ENCODE peak calls at places on chromosomes 4 and X, in four cellular contexts. O is heart right ventricle, W is fibroblast of lung, D is left lung. Y is an unnamed sample.

GRCh38 chr4:1380368-1381151 is 25.7 kb downstream of the NKX1-1 start:
- DNase-seq in O (peak), W (no peak), D (no peak), Y (no peak)

GRCh38 chr4:102585329-102585728 is 84.2 kb downstream of the NFKB1 start:
- DNase-seq in W (no peak), D (no peak), O (no peak), Y (no peak)

GRCh38 chr4:72876946-72877345 is 192.6 kb downstream of the COX18 start:
- DNase-seq in W (no peak), O (no peak), D (no peak), Y (no peak)

GRCh38 chrX:39477438-39478120 is 620.2 kb downstream of the BCOR start:
- DNase-seq in D (no peak), O (peak), W (peak), Y (peak)

GRCh38 chr4:183492791-183493221 is 12.1 kb upstream of the ING2 start:
- DNase-seq in W (no peak), O (no peak), D (no peak), Y (peak)

GRCh38 chr4:151820004-151820403 is 59.2 kb upstream of the GATB start:
- DNase-seq in W (no peak), O (no peak), D (no peak), Y (no peak)

GRCh38 chr4:917466-917865 is 14.7 kb downstream of the GAK start:
- DNase-seq in D (no peak), W (no peak), O (no peak), Y (no peak)

GRCh38 chrX:70172226-70172625 is 5.1 kb upstream of the DGAT2L6 start:
- DNase-seq in W (peak), D (no peak), O (no peak), Y (no peak)

GRCh38 chr4:160117686-160118085 is 1014.8 kb downstream of the RAPGEF2 start:
- DNase-seq in D (no peak), O (no peak), W (no peak), Y (no peak)

GRCh38 chrX:38845426-38845825 is 44.2 kb downstream of the MID1IP1 start:
- DNase-seq in D (no peak), W (no peak), O (no peak), Y (no peak)

GRCh38 chr4:7299051-7299907 is 106.9 kb downstream of the SORCS2 start:
- DNase-seq in O (no peak), D (no peak), W (no peak), Y (no peak)

GRCh38 chr4:173046818-173047217 is 121.8 kb upstream of the GALNT7 start:
- DNase-seq in O (no peak), W (no peak), D (no peak), Y (no peak)

GRCh38 chr4:113708250-113708649 is 53.3 kb downstream of the CAMK2D start:
- DNase-seq in O (no peak), D (no peak), W (peak), Y (peak)

GRCh38 chrX:69142688-69143239 is 22.5 kb downstream of the PJA1 start:
- DNase-seq in D (peak), O (no peak), W (no peak), Y (peak)

GRCh38 chr4:147928400-147928799 is 196.5 kb downstream of the ARHGAP10 start:
- DNase-seq in O (no peak), D (no peak), W (peak), Y (no peak)

GRCh38 chrX:1026263-1027015 is 186.0 kb downstream of the CRLF2 start:
- DNase-seq in W (no peak), D (no peak), O (no peak), Y (no peak)

GRCh38 chr4:1081689-1082040 is 31.7 kb downstream of the RNF212 start:
- DNase-seq in D (no peak), W (peak), O (no peak), Y (peak)

GRCh38 chrX:13440166-13440565 is 120.3 kb upstream of the ATXN3L start:
- DNase-seq in W (peak), D (no peak), O (no peak), Y (no peak)

GRCh38 chr4:13678186-13678924 is 50.8 kb upstream of the BOD1L1 start:
- DNase-seq in O (no peak), D (no peak), W (no peak), Y (no peak)

GRCh38 chr4:78747328-78747946 is 28.7 kb upstream of the BMP2K start:
- DNase-seq in O (no peak), D (no peak), W (peak), Y (peak)

GRCh38 chr4:190121759-190122158 is 51.8 kb upstream of the DUX4 start:
- DNase-seq in O (no peak), D (no peak), W (no peak), Y (no peak)

GRCh38 chrX:72360326-72360725 is 54.6 kb upstream of the CITED1 start:
- DNase-seq in D (no peak), O (no peak), W (no peak), Y (no peak)

GRCh38 chrX:154317391-154318000 is 21.9 kb downstream of the TKTL1 start:
- DNase-seq in O (no peak), D (no peak), W (peak), Y (peak)

GRCh38 chr4:2930821-2931764 is 32.1 kb downstream of the NOP14 start:
- DNase-seq in O (peak), D (peak), W (no peak), Y (no peak)

GRCh38 chr4:174521800-174522182 is 497 bp downstream of the HPGD start:
- DNase-seq in D (no peak), O (no peak), W (no peak), Y (no peak)

GRCh38 chrX:96433409-96434122 is 251.1 kb upstream of the DIAPH2 start:
- DNase-seq in W (no peak), O (no peak), D (no peak), Y (no peak)

GRCh38 chr4:126784966-126785580 is 847.7 kb upstream of the INTU start:
- DNase-seq in O (no peak), W (no peak), D (no peak), Y (no peak)

GRCh38 chr4:23921993-23922392 is 32.1 kb upstream of the PPARGC1A start:
- DNase-seq in D (no peak), O (no peak), W (no peak), Y (no peak)

GRCh38 chr4:176034498-176034897 is 31.1 kb upstream of the WDR17 start:
- DNase-seq in O (no peak), D (no peak), W (peak), Y (peak)

GRCh38 chr4:148007303-148007702 is 275.4 kb downstream of the ARHGAP10 start:
- DNase-seq in D (no peak), W (peak), O (no peak), Y (peak)

GRCh38 chrX:84108589-84108988 is 79.4 kb downstream of the RPS6KA6 start:
- DNase-seq in W (no peak), D (no peak), O (no peak), Y (no peak)

DNA sequence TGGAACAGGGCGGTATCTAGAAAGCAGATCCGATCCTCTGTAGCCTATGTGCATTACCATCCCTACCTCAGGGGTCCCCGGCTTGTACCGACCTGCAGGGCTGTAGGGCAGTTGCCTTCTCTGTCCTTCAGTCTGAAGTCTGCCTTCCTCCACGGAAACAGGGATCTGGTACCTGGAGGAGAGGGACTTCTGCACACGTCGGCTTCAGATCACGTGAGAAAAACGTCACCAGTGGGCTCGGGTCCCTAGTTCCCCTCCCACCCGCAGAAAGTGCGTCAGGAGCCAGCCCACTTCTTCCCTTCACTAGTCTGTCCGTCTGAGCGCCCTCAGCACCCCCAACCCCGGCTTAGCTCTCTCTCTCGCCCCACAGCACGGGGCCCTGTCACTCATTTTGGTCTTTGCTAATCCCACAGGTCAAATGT is at the start of gene TCEAL5:
- DNase-seq in W (no peak), O (no peak), D (no peak), Y (no peak)
- H3K4me3 ChIP-seq in W (no peak), O (no peak), D (no peak), Y (no peak)

GRCh38 chrX:49183701-49184281 is 2.4 kb downstream of the PRICKLE3 start:
- DNase-seq in O (peak), D (no peak), W (no peak), Y (no peak)
- H3K4me3 ChIP-seq in O (no peak), D (peak), W (peak), Y (peak)

DNA sequence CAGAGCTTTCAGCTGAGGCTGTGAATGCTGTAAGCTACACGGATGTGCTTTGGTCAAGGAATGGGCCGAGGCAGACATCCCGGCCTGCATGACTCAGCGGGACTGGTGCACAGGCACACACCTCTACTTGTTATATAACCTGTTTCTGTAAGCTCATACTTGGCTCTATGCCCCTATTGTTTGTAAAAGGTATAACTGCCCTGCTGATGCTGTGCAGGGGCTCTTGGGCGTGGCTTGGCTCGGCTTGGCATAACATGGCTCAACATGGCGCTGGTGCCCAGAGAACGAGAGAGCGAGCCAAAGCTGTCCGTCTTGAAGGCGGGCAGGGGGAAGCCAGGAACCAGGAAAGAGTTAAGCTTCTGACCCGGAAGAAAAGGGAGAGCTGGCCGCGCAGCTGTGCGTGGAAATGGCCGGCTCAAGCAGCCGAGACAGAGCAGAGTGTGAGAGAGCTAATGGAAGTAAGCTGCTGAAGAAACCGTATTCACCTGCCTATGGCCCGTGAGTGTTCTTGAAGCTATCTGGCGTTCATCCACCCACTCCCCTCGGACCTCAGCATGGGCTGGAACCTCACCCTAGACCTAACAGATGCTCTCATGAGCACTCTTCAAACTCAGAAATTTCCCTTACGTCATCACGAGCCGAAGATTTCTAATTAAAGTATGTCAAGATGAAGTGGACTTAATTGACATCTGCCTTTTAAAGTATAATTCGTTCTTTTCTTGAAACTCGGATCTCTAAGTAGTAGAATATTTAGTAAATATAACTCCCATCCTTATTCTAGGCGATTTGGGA is 286.3 kb upstream of the AGA start:
- DNase-seq in D (no peak), W (no peak), O (no peak), Y (no peak)
- H3K4me3 ChIP-seq in D (no peak), W (no peak), O (no peak), Y (no peak)

GRCh38 chr4:36227913-36228312 is 16.4 kb downstream of the ARAP2 start:
- DNase-seq in W (no peak), D (no peak), O (no peak), Y (no peak)

GRCh38 chr4:36222702-36223101 is 21.6 kb downstream of the ARAP2 start:
- DNase-seq in O (no peak), W (peak), D (no peak), Y (no peak)

GRCh38 chr4:36226430-36227227 is 17.7 kb downstream of the ARAP2 start:
- DNase-seq in W (no peak), O (no peak), D (no peak), Y (no peak)

GRCh38 chr4:36220776-36221175 is 23.5 kb downstream of the ARAP2 start:
- DNase-seq in D (no peak), O (no peak), W (no peak), Y (no peak)

GRCh38 chr4:36224969-36225903 is 19.1 kb downstream of the ARAP2 start:
- DNase-seq in O (no peak), D (no peak), W (no peak), Y (no peak)
- H3K4me3 ChIP-seq in O (no peak), D (no peak), W (no peak), Y (no peak)

DNA sequence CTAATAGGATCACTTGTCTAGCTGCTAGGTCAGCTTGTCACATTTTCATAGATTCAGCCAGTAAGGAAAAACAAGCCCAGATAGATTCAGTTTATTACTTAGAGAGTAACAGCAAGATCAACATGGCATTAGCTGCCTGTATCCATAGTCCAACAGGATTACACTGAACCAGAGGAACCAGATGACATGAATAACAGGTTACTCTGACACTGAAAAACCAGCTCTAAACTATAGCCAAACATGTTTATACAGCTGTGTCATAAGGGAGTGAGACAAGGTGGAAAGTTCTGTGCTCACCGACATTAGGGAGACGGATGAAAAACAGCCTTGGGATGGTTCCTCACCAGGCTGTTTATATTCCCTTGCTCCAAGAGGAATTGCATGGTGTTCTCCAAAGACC is 102.9 kb upstream of the EOLA2 start:
- DNase-seq in W (no peak), D (no peak), O (no peak), Y (no peak)
- H3K4me3 ChIP-seq in W (no peak), D (no peak), O (no peak), Y (no peak)

GRCh38 chrX:131951166-131951565 is 71.9 kb upstream of the STK26 start:
- DNase-seq in D (no peak), O (no peak), W (no peak), Y (no peak)

GRCh38 chrX:131942045-131942444 is 81.1 kb upstream of the STK26 start:
- DNase-seq in O (no peak), D (no peak), W (no peak), Y (no peak)

GRCh38 chrX:131944936-131945902 is 77.9 kb upstream of the STK26 start:
- DNase-seq in D (no peak), W (no peak), O (no peak), Y (no peak)
- H3K4me3 ChIP-seq in D (no peak), W (no peak), O (no peak), Y (no peak)

DNA sequence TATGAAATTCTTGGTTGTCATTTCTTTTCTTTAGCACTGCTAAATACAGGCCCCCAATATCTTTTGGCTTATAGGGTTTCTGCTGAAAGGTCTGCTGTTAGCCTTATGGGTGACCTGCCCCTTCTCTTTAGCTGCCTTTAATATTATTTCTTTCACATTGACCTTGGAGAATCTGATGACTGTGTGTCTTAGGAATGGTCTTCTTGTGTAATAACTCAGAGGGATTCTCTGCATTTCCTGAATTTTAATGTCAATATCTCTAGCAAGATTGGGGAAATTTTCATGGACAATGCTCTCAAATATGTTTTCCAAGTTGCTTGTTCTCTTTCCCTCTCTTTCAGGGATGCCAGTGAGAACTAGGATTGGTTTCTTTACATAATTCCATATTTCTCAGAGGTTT is 292.4 kb downstream of the SLC7A11 start:
- DNase-seq in W (peak), D (no peak), O (no peak), Y (peak)
- H3K4me3 ChIP-seq in W (no peak), D (no peak), O (no peak), Y (no peak)